ENCODE peak calls at places on chromosomes 5 and 9, in seven cellular contexts. L is HFFc6; Y is left ventricle myocardium inferior; G is astrocyte of the spinal cord; D is lower leg skin; X is CD8-positive, alpha-beta T cell; N is PC-9. C is an unnamed sample.

GRCh38 chr5:34511915-34512314 is 144.2 kb upstream of the RAI14 start:
- DNase-seq in Y (peak; percentile 59), G (no peak), D (no peak), X (no peak), N (no peak), L (no peak), C (no peak)

GRCh38 chr5:118698774-118699173 is 289.6 kb downstream of the DTWD2 start:
- DNase-seq in L (no peak), Y (no peak), G (no peak), X (no peak), N (no peak), D (no peak), C (no peak)

GRCh38 chr9:34512131-34513078 is 10.4 kb downstream of the ENHO start:
- DNase-seq in G (no peak), Y (no peak), L (no peak), X (no peak), N (no peak), D (no peak), C (no peak)

GRCh38 chr9:21477466-21477865 is 4.6 kb downstream of the IFNE start:
- DNase-seq in G (no peak), L (no peak), X (no peak), D (no peak), Y (no peak), N (no peak), C (no peak)

GRCh38 chr5:79961731-79962579 is 29.1 kb downstream of the MTX3 start:
- DNase-seq in L (no peak), X (no peak), G (no peak), N (no peak), D (no peak), Y (no peak), C (no peak)

GRCh38 chr9:115883467-115884329 is 269.9 kb upstream of the PAPPA start:
- DNase-seq in L (peak; percentile 25), Y (no peak), D (no peak), X (no peak), G (peak; percentile 40), N (peak; percentile 50), C (no peak)

GRCh38 chr9:130732793-130733221 is 39.2 kb downstream of the EXOSC2 start:
- DNase-seq in N (no peak), L (no peak), D (no peak), G (no peak), X (no peak), Y (no peak), C (no peak)

GRCh38 chr5:75611324-75612210 is at the start of gene ANKDD1B:
- DNase-seq in N (peak; percentile 54), D (no peak), X (no peak), Y (no peak), G (peak; percentile 44), L (peak; percentile 49), C (no peak)

GRCh38 chr5:172768573-172769323 is 2.2 kb downstream of the DUSP1 start:
- DNase-seq in G (peak; percentile 73), L (peak; percentile 71), N (no peak), D (no peak), Y (no peak), X (peak; percentile 23), C (no peak)

GRCh38 chr9:127578952-127579853 is 32.9 kb upstream of the STXBP1 start:
- DNase-seq in L (peak; percentile 98), G (peak; percentile 98), D (peak; percentile 88), N (peak; percentile 97), Y (peak; percentile 83), X (peak; percentile 76), C (peak; percentile 70)

GRCh38 chr9:112377087-112377486 is 2.8 kb upstream of the HSDL2 start:
- DNase-seq in Y (no peak), X (no peak), L (no peak), G (no peak), D (no peak), N (no peak), C (no peak)

GRCh38 chr9:12794024-12794799 is 19.4 kb downstream of the LURAP1L start:
- DNase-seq in L (no peak), N (no peak), X (no peak), D (no peak), Y (no peak), G (no peak), C (no peak)

GRCh38 chr9:4197548-4197947 is 102.3 kb downstream of the GLIS3 start:
- DNase-seq in Y (no peak), D (no peak), G (no peak), N (no peak), L (no peak), X (no peak), C (no peak)

GRCh38 chr9:124766326-124766725 is 4.8 kb downstream of the NR6A1 start:
- DNase-seq in Y (no peak), N (no peak), X (no peak), L (no peak), G (no peak), D (no peak), C (no peak)

GRCh38 chr9:124765439-124765835 is 5.7 kb downstream of the NR6A1 start:
- DNase-seq in Y (no peak), G (no peak), X (no peak), L (no peak), D (no peak), N (no peak), C (no peak)

GRCh38 chr9:124767830-124768229 is 3.3 kb downstream of the NR6A1 start:
- DNase-seq in L (no peak), X (no peak), Y (no peak), N (no peak), G (no peak), D (no peak), C (no peak)

GRCh38 chr9:124768275-124768674 is 2.8 kb downstream of the NR6A1 start:
- DNase-seq in N (no peak), L (no peak), G (no peak), D (no peak), X (no peak), Y (no peak), C (no peak)

GRCh38 chr9:124766815-124767554 is 4.1 kb downstream of the NR6A1 start:
- DNase-seq in Y (no peak), L (no peak), G (no peak), D (no peak), X (no peak), N (no peak), C (no peak)
- TF ChIP-seq CTCF in Y (no peak), L (peak; percentile 43), G (no peak), D (no peak), X (no peak), N (no peak), C (no peak)

GRCh38 chr5:72677447-72677846 is 139.0 kb upstream of the TNPO1 start:
- DNase-seq in L (no peak), D (no peak), G (no peak), Y (no peak), N (no peak), X (no peak), C (no peak)

GRCh38 chr5:72667708-72668107 is 148.8 kb upstream of the TNPO1 start:
- DNase-seq in N (no peak), D (no peak), L (no peak), G (no peak), X (no peak), Y (no peak), C (no peak)

GRCh38 chr5:72673180-72673579 is 143.3 kb upstream of the TNPO1 start:
- DNase-seq in D (no peak), Y (no peak), X (no peak), N (no peak), G (no peak), L (no peak), C (no peak)

DNA sequence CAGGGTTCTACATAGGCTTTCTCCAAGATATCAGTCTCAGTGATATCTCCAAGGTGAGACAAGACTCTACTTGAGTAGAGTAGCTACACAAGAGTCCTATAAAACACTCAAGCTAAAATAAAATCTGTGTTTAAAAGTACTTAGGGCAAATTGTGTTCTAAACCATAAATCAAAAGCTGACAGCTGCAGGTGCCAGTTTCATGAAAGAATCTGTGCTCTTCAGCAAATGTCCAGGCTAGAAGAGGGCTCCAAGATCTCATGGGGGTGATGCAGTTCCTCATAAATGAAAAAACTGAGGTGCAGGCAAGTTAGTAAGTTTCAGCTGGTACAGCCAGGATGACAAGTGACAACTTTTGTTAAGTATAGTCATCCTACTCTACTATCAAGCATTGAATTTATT is 142.8 kb upstream of the TNPO1 start:
- DNase-seq in D (no peak), G (no peak), N (no peak), Y (no peak), X (no peak), L (no peak), C (no peak)
- TF ChIP-seq CTCF in D (no peak), G (no peak), N (no peak), Y (no peak), X (no peak), L (no peak), C (no peak)

DNA sequence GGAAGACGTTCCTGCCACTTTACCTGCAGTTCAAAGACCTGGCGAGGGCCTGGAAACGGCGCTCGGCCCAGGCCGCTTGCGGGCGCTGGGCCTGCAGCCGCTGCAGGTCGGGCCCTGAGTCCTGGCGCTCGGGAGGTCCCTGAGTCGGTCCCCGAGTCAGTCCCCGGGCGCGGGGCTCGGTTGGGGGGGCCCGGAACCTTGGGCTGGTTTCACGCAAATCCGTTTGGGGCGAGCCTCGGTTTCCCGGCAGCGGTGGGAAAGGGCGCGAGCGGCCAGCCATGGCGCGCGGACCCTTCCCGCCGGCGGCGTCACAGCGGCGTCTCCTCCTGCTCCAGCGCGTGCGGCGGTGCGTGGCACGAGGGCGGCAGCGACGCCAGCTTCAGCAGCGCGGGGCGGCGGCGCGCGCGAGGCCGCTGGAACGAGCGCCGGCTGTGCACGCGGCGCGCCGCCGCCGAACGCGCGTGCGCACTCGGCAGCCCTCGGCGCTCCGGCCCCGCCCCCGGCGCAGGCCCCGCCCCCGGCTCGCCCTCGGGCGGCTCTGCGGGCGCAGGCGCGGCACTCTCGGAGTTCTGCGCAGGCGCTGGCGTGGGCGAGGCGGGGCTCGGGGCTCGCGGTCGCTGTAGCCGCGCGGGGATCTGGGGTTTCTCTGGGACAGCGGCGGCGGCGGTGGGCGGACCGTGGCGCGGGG is 29.8 kb downstream of the EXOC3 start:
- DNase-seq in X (peak; percentile 89), D (peak; percentile 73), G (peak; percentile 63), L (peak; percentile 59), N (peak; percentile 65), Y (peak; percentile 90), C (peak; percentile 54)
- TF ChIP-seq CTCF in X (no peak), D (no peak), G (no peak), L (no peak), N (no peak), Y (no peak), C (no peak)

GRCh38 chr9:87667164-87667738 is 58.7 kb upstream of the CTSL start:
- DNase-seq in D (no peak), G (no peak), X (no peak), Y (no peak), N (no peak), L (no peak), C (no peak)
- TF ChIP-seq CTCF in D (no peak), G (peak; percentile 19), X (no peak), Y (peak; percentile 16), N (peak; percentile 43), L (peak; percentile 51), C (no peak)